ENCODE peak calls at places on chromosomes 3 and 15, in eight cellular contexts. E, I, P, Y, O, B, G and V are unnamed samples.

GRCh38 chr3:23822559-23822958 is 16.8 kb downstream of the UBE2E1 start:
- DNase-seq in E (no peak), I (no peak), P (no peak), Y (no peak), O (no peak), B (no peak), G (no peak), V (no peak)

GRCh38 chr3:138118863-138119766 is 3.7 kb upstream of the DZIP1L start:
- DNase-seq in E (no peak), I (peak), P (peak), Y (peak), O (no peak), B (peak), G (no peak), V (no peak)

GRCh38 chr3:127690106-127690505 is 17.4 kb downstream of the ABTB1 start:
- DNase-seq in E (no peak), I (no peak), P (no peak), Y (peak), O (no peak), B (peak), G (peak), V (no peak)

GRCh38 chr3:66039590-66039887 is 821 bp upstream of the MAGI1 start:
- DNase-seq in E (no peak), I (no peak), P (no peak), Y (no peak), O (no peak), B (peak), G (no peak), V (no peak)

GRCh38 chr15:93018574-93018973 is 70.4 kb downstream of the RGMA start:
- DNase-seq in E (no peak), I (no peak), P (no peak), Y (no peak), O (no peak), B (no peak), G (no peak), V (no peak)

GRCh38 chr3:41318520-41318919 is 119.2 kb downstream of the CTNNB1 start:
- DNase-seq in E (no peak), I (no peak), P (no peak), Y (no peak), O (no peak), B (peak), G (no peak), V (no peak)

GRCh38 chr3:55801676-55802075 is 314.6 kb upstream of the WNT5A start:
- DNase-seq in E (no peak), I (no peak), P (no peak), Y (no peak), O (no peak), B (no peak), G (no peak), V (no peak)

GRCh38 chr15:36775209-36775608 is 195.8 kb downstream of the CDIN1 start:
- DNase-seq in E (no peak), I (no peak), P (no peak), Y (no peak), O (no peak), B (no peak), G (no peak), V (no peak)

GRCh38 chr3:181709537-181710279 is 2.0 kb upstream of the SOX2 start:
- DNase-seq in E (no peak), I (peak), P (peak), Y (no peak), O (peak), B (peak), G (no peak), V (peak)

GRCh38 chr3:69032737-69033136 is 19.3 kb upstream of the EOGT start:
- DNase-seq in E (no peak), I (no peak), P (no peak), Y (no peak), O (no peak), B (no peak), G (no peak), V (no peak)

GRCh38 chr3:129555176-129555575 is 12.2 kb downstream of the H1-8 start:
- DNase-seq in E (no peak), I (no peak), P (no peak), Y (no peak), O (no peak), B (no peak), G (no peak), V (no peak)